ENCODE peak calls at places on chromosomes 6 and 20, in six cellular contexts. M is GM20000; I is A549; N is thoracic aorta; X is CD4-positive, alpha-beta T cell; V is adrenal gland. S is an unnamed sample.

GRCh38 chr6:108068618-108069017 is 5.9 kb downstream of the OSTM1 start:
- DNase-seq in M (no peak), I (no peak), N (no peak), X (no peak), V (no peak), S (no peak)

GRCh38 chr20:44522841-44523240 is 971 bp upstream of the SERINC3 start:
- DNase-seq in M (no peak), I (no peak), N (no peak), X (no peak), V (no peak), S (no peak)

GRCh38 chr6:88220493-88220892 is 54.3 kb upstream of the CNR1 start:
- DNase-seq in M (peak; percentile 16), I (no peak), N (no peak), X (no peak), V (peak; percentile 1), S (no peak)

GRCh38 chr20:62362590-62362940 is 4.5 kb downstream of the LAMA5 start:
- DNase-seq in M (no peak), I (no peak), N (no peak), X (no peak), V (no peak), S (no peak)

GRCh38 chr20:62315773-62316172 is 13.0 kb downstream of the ADRM1 start:
- DNase-seq in M (no peak), I (no peak), N (no peak), X (no peak), V (no peak), S (no peak)

GRCh38 chr6:143555071-143555492 is 43.6 kb upstream of the FUCA2 start:
- DNase-seq in M (no peak), I (no peak), N (no peak), X (no peak), V (no peak), S (no peak)

GRCh38 chr6:124669713-124670480 is 292.3 kb upstream of the RNF217 start:
- DNase-seq in M (no peak), I (no peak), N (no peak), X (no peak), V (no peak), S (no peak)

GRCh38 chr20:57991211-57991841 is 237.1 kb downstream of the ANKRD60 start:
- DNase-seq in M (no peak), I (peak; percentile 72), N (no peak), X (no peak), V (no peak), S (peak; percentile 86)

GRCh38 chr6:149895702-149896310 is 2.1 kb downstream of the RAET1E start:
- DNase-seq in M (no peak), I (peak; percentile 46), N (peak; percentile 24), X (peak; percentile 50), V (peak; percentile 74), S (peak; percentile 72)

GRCh38 chr6:15627829-15628228 is 35.0 kb downstream of the DTNBP1 start:
- DNase-seq in M (no peak), I (no peak), N (no peak), X (no peak), V (no peak), S (no peak)

GRCh38 chr20:6629564-6629963 is 137.9 kb upstream of the BMP2 start:
- DNase-seq in M (no peak), I (no peak), N (no peak), X (no peak), V (no peak), S (no peak)
- TF ChIP-seq CTCF in M (no peak), I (no peak), N (no peak), X (no peak), V (no peak), S (no peak)

GRCh38 chr20:51906694-51907093 is 104.4 kb upstream of the SALL4 start:
- DNase-seq in M (no peak), I (no peak), N (no peak), X (no peak), V (no peak), S (no peak)
- TF ChIP-seq CTCF in M (no peak), I (no peak), N (no peak), X (no peak), V (no peak), S (no peak)

DNA sequence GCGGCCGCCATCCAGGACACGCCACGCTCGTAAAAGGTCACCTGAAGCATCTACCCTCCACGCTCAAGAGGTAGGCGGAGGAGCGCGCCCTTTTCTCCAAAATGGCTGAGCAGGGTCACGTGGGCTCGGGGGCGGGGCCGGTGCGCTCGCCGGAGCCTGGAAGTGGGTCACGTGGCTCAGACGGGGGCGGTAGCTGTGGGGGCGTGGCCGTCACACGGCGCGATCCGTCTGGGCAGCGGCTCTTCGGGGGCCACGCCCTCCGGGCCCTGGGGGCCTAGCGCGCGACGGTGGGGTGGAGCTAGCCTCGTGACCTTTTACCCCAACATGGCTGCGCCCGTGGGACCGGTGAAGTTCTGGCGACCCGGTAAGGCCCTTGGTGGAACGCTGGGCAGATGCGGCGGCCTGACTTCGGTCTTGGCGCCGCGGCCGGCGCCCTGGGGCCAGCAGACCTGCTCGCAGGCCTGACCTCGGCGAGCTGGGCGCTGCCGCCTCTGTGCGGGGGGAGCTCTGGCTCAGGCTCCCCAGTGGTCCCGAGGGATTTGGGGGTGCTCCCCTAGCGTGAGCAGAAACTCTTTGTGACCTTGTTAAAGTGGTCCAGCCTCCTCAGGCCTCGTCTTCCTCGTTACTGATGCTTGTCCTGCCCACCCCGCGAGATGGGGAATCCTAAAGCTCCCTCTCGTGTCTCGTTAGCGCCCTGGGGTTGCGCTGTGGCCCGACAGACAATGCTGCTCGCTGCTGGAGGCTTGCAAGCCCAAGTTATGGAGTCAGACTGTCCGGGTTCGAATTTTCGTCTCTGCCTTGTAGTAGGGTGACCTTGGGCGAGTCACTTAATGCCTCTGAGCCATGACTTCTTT is at the start of gene DHX35:
- DNase-seq in M (peak; percentile 99), I (peak; percentile 91), N (peak; percentile 93), X (peak; percentile 98), V (peak; percentile 98), S (peak; percentile 93)
- TF ChIP-seq CTCF in M (peak; percentile 34), I (peak; percentile 31), N (no peak), X (peak; percentile 23), V (peak; percentile 19), S (peak; percentile 53)

GRCh38 chr6:130148181-130148580 is 74.6 kb downstream of the SAMD3 start:
- DNase-seq in M (no peak), I (no peak), N (no peak), X (no peak), V (no peak), S (no peak)
- TF ChIP-seq CTCF in M (peak; percentile 24), I (no peak), N (no peak), X (no peak), V (no peak), S (peak; percentile 37)

GRCh38 chr6:17610835-17611234 is 10.7 kb downstream of the FAM8A1 start:
- DNase-seq in M (no peak), I (no peak), N (no peak), X (no peak), V (no peak), S (no peak)

GRCh38 chr6:17606606-17607005 is 6.5 kb downstream of the FAM8A1 start:
- DNase-seq in M (no peak), I (no peak), N (no peak), X (no peak), V (peak; percentile 30), S (no peak)

GRCh38 chr6:17615794-17616193 is 15.7 kb downstream of the FAM8A1 start:
- DNase-seq in M (no peak), I (no peak), N (no peak), X (no peak), V (no peak), S (no peak)

GRCh38 chr6:17612048-17612447 is 11.9 kb downstream of the FAM8A1 start:
- DNase-seq in M (no peak), I (no peak), N (no peak), X (no peak), V (no peak), S (no peak)
- TF ChIP-seq CTCF in M (no peak), I (no peak), N (no peak), X (no peak), V (no peak), S (no peak)

GRCh38 chr6:7159790-7160525 is 52.2 kb downstream of the RREB1 start:
- DNase-seq in M (no peak), I (no peak), N (no peak), X (no peak), V (no peak), S (no peak)

GRCh38 chr6:7155871-7156579 is 48.3 kb downstream of the RREB1 start:
- DNase-seq in M (peak; percentile 54), I (no peak), N (no peak), X (no peak), V (peak; percentile 1), S (no peak)

GRCh38 chr6:7156666-7157278 is 49.0 kb downstream of the RREB1 start:
- DNase-seq in M (no peak), I (no peak), N (no peak), X (no peak), V (no peak), S (peak; percentile 79)

GRCh38 chr6:7161253-7161623 is 53.5 kb downstream of the RREB1 start:
- DNase-seq in M (no peak), I (no peak), N (no peak), X (no peak), V (no peak), S (no peak)

GRCh38 chr6:7157752-7158616 is 50.2 kb downstream of the RREB1 start:
- DNase-seq in M (no peak), I (no peak), N (no peak), X (no peak), V (no peak), S (peak; percentile 60)
- TF ChIP-seq CTCF in M (no peak), I (no peak), N (no peak), X (no peak), V (no peak), S (peak; percentile 27)

GRCh38 chr20:23350007-23350854 is at the start of gene NXT1:
- DNase-seq in M (peak; percentile 92), I (peak; percentile 95), N (peak; percentile 85), X (peak; percentile 94), V (peak; percentile 98), S (peak; percentile 99)

GRCh38 chr20:23347791-23348190 is 2.8 kb upstream of the NXT1 start:
- DNase-seq in M (no peak), I (no peak), N (no peak), X (no peak), V (no peak), S (no peak)

GRCh38 chr20:23350855-23351838 is 556 bp downstream of the NXT1 start:
- DNase-seq in M (peak; percentile 65), I (peak; percentile 44), N (no peak), X (peak; percentile 39), V (peak; percentile 64), S (peak; percentile 22)

GRCh38 chr20:23344336-23344735 is 6.3 kb upstream of the NXT1 start:
- DNase-seq in M (no peak), I (no peak), N (no peak), X (no peak), V (no peak), S (no peak)

DNA sequence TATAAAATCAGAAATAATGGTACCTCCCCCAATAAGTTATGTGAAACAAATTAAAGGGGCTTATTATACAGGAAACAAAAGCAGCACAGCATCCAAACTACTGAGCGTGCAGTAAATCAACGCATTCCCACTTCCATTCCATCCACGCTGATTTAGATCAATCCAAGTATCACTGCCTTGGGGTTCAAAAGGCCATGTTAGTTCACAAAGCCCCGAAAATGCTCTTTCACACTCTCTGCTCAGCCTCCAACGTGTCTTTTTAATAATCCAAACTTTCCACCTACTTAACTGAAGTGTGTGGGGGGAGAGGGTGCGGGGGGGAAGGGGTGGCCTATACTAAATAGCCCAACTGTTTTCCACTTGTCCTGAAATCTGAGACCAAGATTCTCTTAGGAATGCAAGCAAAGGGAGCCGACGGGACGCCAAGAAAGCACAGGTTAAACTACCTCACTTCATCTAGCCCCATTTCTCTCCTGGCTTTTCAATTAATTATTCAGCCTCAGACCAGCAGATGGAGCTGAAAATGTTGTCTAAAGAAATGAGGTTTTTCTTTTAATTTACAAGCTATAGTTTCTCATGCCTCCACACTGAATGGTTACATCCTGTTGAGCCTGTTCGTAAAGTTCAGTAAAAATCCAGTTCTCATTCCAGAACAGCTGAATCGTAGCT is 1.1 kb upstream of the NXT1 start:
- DNase-seq in M (peak; percentile 45), I (peak; percentile 68), N (no peak), X (no peak), V (no peak), S (no peak)
- TF ChIP-seq CTCF in M (no peak), I (peak; percentile 68), N (peak; percentile 43), X (peak; percentile 85), V (peak; percentile 54), S (peak; percentile 68)

S was measured in HFFc6.